ENCODE peak calls at places on chromosome 19, in four cellular contexts. One of them, this sample, is unnamed.

GRCh38 chr19:42538841-42539709 is 10.8 kb upstream of the CEACAM1 start:
- DNase-seq in IMR-90: no peak
- DNase-seq in K562: no peak
- DNase-seq in endothelial cell of umbilical vein: no peak
- DNase-seq in this sample: no peak

GRCh38 chr19:2575734-2576481 is 100.0 kb downstream of the GADD45B start:
- DNase-seq in endothelial cell of umbilical vein: no peak
- DNase-seq in IMR-90: peak; percentile 69
- DNase-seq in K562: no peak
- DNase-seq in this sample: no peak

GRCh38 chr19:46221981-46222610 is 7.4 kb upstream of the IGFL1 start:
- DNase-seq in endothelial cell of umbilical vein: no peak
- DNase-seq in IMR-90: peak; percentile 34
- DNase-seq in K562: no peak
- DNase-seq in this sample: no peak

GRCh38 chr19:44635581-44636438 is 7.9 kb upstream of the PVR start:
- DNase-seq in endothelial cell of umbilical vein: no peak
- DNase-seq in IMR-90: peak; percentile 63
- DNase-seq in K562: no peak
- DNase-seq in this sample: no peak

GRCh38 chr19:33675501-33676124 is 53.9 kb downstream of the CHST8 start:
- DNase-seq in K562: no peak
- DNase-seq in endothelial cell of umbilical vein: no peak
- DNase-seq in IMR-90: no peak
- DNase-seq in this sample: no peak

GRCh38 chr19:29483944-29484581 is 41.7 kb upstream of the VSTM2B start:
- DNase-seq in IMR-90: no peak
- DNase-seq in K562: no peak
- DNase-seq in endothelial cell of umbilical vein: no peak
- DNase-seq in this sample: no peak

GRCh38 chr19:2274937-2275535 is 6.9 kb downstream of the PEAK3 start:
- DNase-seq in IMR-90: peak; percentile 64
- DNase-seq in endothelial cell of umbilical vein: peak; percentile 60
- DNase-seq in K562: peak; percentile 53
- DNase-seq in this sample: no peak

GRCh38 chr19:20238025-20238623 is 71.1 kb downstream of the ZNF486 start:
- DNase-seq in endothelial cell of umbilical vein: peak; percentile 88
- DNase-seq in K562: peak; percentile 20
- DNase-seq in IMR-90: peak; percentile 77
- DNase-seq in this sample: no peak

GRCh38 chr19:54456423-54457373 is 6.9 kb downstream of the LENG9 start:
- DNase-seq in IMR-90: no peak
- DNase-seq in endothelial cell of umbilical vein: no peak
- DNase-seq in K562: no peak
- DNase-seq in this sample: no peak

GRCh38 chr19:11463391-11463790 is 17.5 kb downstream of the ELAVL3 start:
- DNase-seq in K562: no peak
- DNase-seq in IMR-90: no peak
- DNase-seq in endothelial cell of umbilical vein: no peak
- DNase-seq in this sample: no peak

GRCh38 chr19:3359850-3360493 is 6.4 kb upstream of the NFIC start:
- DNase-seq in endothelial cell of umbilical vein: no peak
- DNase-seq in K562: peak; percentile 63
- DNase-seq in IMR-90: no peak
- DNase-seq in this sample: no peak

GRCh38 chr19:10718205-10719196 is 622 bp downstream of the DNM2 start:
- DNase-seq in endothelial cell of umbilical vein: peak; percentile 26
- DNase-seq in IMR-90: peak; percentile 28
- DNase-seq in K562: peak; percentile 50
- DNase-seq in this sample: no peak

GRCh38 chr19:35856001-35856400 is 710 bp upstream of the KIRREL2 start:
- DNase-seq in IMR-90: no peak
- DNase-seq in K562: no peak
- DNase-seq in endothelial cell of umbilical vein: no peak
- DNase-seq in this sample: no peak
- H3K9me1 ChIP-seq in IMR-90: no peaks in the 10 kb centered on the region
- H3K9me1 ChIP-seq in K562: no peaks in the 10 kb centered on the region
- H3K9me1 ChIP-seq in endothelial cell of umbilical vein: no peaks in the 10 kb centered on the region
- H3K9me1 ChIP-seq in this sample: no peaks in the 10 kb centered on the region

GRCh38 chr19:35347930-35348298 is 212 bp downstream of the FFAR1 start:
- DNase-seq in K562: peak; percentile 8
- DNase-seq in IMR-90: no peak
- DNase-seq in endothelial cell of umbilical vein: no peak
- DNase-seq in this sample: no peak

GRCh38 chr19:35344511-35345031 is 3.1 kb upstream of the FFAR1 start:
- DNase-seq in endothelial cell of umbilical vein: no peak
- DNase-seq in IMR-90: no peak
- DNase-seq in K562: no peak
- DNase-seq in this sample: no peak

GRCh38 chr19:35345671-35346111 is 2.0 kb upstream of the FFAR1 start:
- DNase-seq in K562: peak; percentile 4
- DNase-seq in IMR-90: no peak
- DNase-seq in endothelial cell of umbilical vein: no peak
- DNase-seq in this sample: no peak

GRCh38 chr19:35347171-35347929 is at the start of gene FFAR1:
- DNase-seq in IMR-90: no peak
- DNase-seq in K562: peak; percentile 13
- DNase-seq in endothelial cell of umbilical vein: no peak
- DNase-seq in this sample: no peak

GRCh38 chr19:35346193-35347052 is 1.3 kb upstream of the FFAR1 start:
- DNase-seq in K562: peak; percentile 12
- DNase-seq in IMR-90: no peak
- DNase-seq in endothelial cell of umbilical vein: no peak
- DNase-seq in this sample: no peak
- H3K4me2 ChIP-seq in K562: no peak overlapping the region
- H3K4me2 ChIP-seq in IMR-90: no peak overlapping the region
- H3K4me2 ChIP-seq in endothelial cell of umbilical vein: no peak overlapping the region
- H3K4me2 ChIP-seq in this sample: no peak overlapping the region

DNA sequence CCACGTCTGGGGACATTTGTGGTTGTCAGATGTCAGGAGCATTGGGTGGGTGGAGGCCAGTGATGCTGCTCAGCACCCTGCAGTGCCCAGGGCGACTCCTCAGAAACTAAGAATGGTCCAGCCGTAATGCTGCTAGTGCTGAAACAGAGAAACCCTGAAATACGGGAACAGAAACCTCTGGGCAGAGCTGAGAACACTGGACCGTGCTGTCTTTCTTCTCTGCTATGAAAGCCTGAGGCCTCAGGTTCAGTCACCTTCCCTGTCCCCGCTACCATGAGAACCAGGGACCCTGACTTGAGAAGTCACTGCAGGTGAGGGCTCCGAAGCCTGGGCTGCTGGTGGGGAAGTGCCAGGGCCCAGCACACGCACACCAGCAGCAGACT is 13.4 kb downstream of the CAPS start:
- DNase-seq in K562: no peak
- DNase-seq in IMR-90: no peak
- DNase-seq in endothelial cell of umbilical vein: no peak
- DNase-seq in this sample: no peak
- H3K9me1 ChIP-seq in K562: no peaks in the 10 kb centered on the region
- H3K9me1 ChIP-seq in IMR-90: peaks cover 2% of the 10 kb centered on the region
- H3K9me1 ChIP-seq in endothelial cell of umbilical vein: no peaks in the 10 kb centered on the region
- H3K9me1 ChIP-seq in this sample: no peaks in the 10 kb centered on the region

DNA sequence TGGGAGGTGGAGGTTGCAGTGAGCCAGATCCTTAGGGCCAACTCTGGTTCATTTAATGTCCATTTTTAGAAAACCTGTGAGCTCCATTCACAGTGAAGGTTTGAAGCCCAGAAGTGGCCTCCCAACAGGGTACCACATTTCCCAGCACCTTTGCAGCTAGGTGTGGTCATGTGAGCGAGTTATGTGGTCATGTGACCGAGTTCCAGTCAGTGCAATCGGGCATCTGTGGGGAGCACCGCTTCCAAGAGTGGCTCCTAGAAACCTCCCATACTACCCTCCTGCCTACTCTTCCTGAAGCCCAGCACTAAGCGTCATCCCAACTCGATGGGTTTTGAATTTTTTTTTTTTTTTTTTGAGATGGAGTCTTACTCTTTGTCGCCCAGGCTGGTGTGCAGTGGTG is 663 bp upstream of the PLA2G4C start:
- DNase-seq in K562: no peak
- DNase-seq in IMR-90: no peak
- DNase-seq in endothelial cell of umbilical vein: no peak
- DNase-seq in this sample: no peak
- H3K4me2 ChIP-seq in K562: no peak overlapping the region
- H3K4me2 ChIP-seq in IMR-90: no peak overlapping the region
- H3K4me2 ChIP-seq in endothelial cell of umbilical vein: no peak overlapping the region
- H3K4me2 ChIP-seq in this sample: peak overlapping the region; percentile 78

GRCh38 chr19:43610493-43610892 is 1.4 kb upstream of the SRRM5 start:
- DNase-seq in K562: no peak
- DNase-seq in endothelial cell of umbilical vein: no peak
- DNase-seq in IMR-90: peak; percentile 7
- DNase-seq in this sample: no peak
- H3K9me1 ChIP-seq in K562: peaks cover 6% of the 10 kb centered on the region
- H3K9me1 ChIP-seq in endothelial cell of umbilical vein: no peaks in the 10 kb centered on the region
- H3K9me1 ChIP-seq in IMR-90: peaks cover 9% of the 10 kb centered on the region
- H3K9me1 ChIP-seq in this sample: no peaks in the 10 kb centered on the region

GRCh38 chr19:16579381-16579780 is 7.2 kb upstream of the SLC35E1 start:
- DNase-seq in endothelial cell of umbilical vein: no peak
- DNase-seq in IMR-90: no peak
- DNase-seq in K562: no peak
- DNase-seq in this sample: no peak

GRCh38 chr19:16584825-16585801 is 12.9 kb upstream of the SLC35E1 start:
- DNase-seq in K562: peak; percentile 42
- DNase-seq in endothelial cell of umbilical vein: no peak
- DNase-seq in IMR-90: no peak
- DNase-seq in this sample: no peak

GRCh38 chr19:16581971-16582343 is 9.7 kb upstream of the SLC35E1 start:
- DNase-seq in IMR-90: peak; percentile 23
- DNase-seq in K562: no peak
- DNase-seq in endothelial cell of umbilical vein: no peak
- DNase-seq in this sample: no peak

GRCh38 chr19:16582486-16583261 is 10.5 kb upstream of the SLC35E1 start:
- DNase-seq in IMR-90: no peak
- DNase-seq in K562: no peak
- DNase-seq in endothelial cell of umbilical vein: no peak
- DNase-seq in this sample: no peak

GRCh38 chr19:16581145-16581970 is 9.1 kb upstream of the SLC35E1 start:
- DNase-seq in K562: peak; percentile 71
- DNase-seq in IMR-90: no peak
- DNase-seq in endothelial cell of umbilical vein: no peak
- DNase-seq in this sample: no peak
- H3K4me2 ChIP-seq in K562: peak overlapping the region; percentile 64
- H3K4me2 ChIP-seq in IMR-90: no peak overlapping the region
- H3K4me2 ChIP-seq in endothelial cell of umbilical vein: no peak overlapping the region
- H3K4me2 ChIP-seq in this sample: no peak overlapping the region

This sample was measured in keratinocyte.